ENCODE peak calls at places on chromosome 19, in four cellular contexts. T is H1, F is HCT116, L is HepG2. O is an unnamed sample.

GRCh38 chr19:10744222-10744847 is 26.5 kb downstream of the DNM2 start:
- DNase-seq in T (no peak), F (no peak), L (no peak), O (no peak)

GRCh38 chr19:1855040-1855827 is 7.0 kb upstream of the REXO1 start:
- DNase-seq in T (peak), F (peak), L (no peak), O (peak)

GRCh38 chr19:1063909-1064660 is 2.9 kb upstream of the ARHGAP45 start:
- DNase-seq in T (no peak), F (no peak), L (no peak), O (no peak)

GRCh38 chr19:17209126-17210036 is 5.8 kb upstream of the USE1 start:
- DNase-seq in T (peak), F (peak), L (no peak), O (peak)

GRCh38 chr19:8174706-8175105 is 25.3 kb upstream of the FBN3 start:
- DNase-seq in T (no peak), F (no peak), L (no peak), O (no peak)

GRCh38 chr19:16326401-16327130 is 1.9 kb downstream of the KLF2 start:
- DNase-seq in T (no peak), F (no peak), L (no peak), O (no peak)

GRCh38 chr19:41927810-41928192 is 448 bp downstream of the ERFL start:
- DNase-seq in T (no peak), F (no peak), L (no peak), O (no peak)

GRCh38 chr19:53365899-53366493 is 491 bp downstream of the ZNF525 start:
- DNase-seq in T (no peak), F (no peak), L (peak), O (no peak)

GRCh38 chr19:33260628-33261418 is 35.2 kb upstream of the SLC7A10 start:
- DNase-seq in T (no peak), F (no peak), L (no peak), O (no peak)

GRCh38 chr19:48513289-48514122 is 1.9 kb upstream of the LMTK3 start:
- DNase-seq in T (no peak), F (peak), L (peak), O (no peak)

GRCh38 chr19:55383279-55383788 is 758 bp downstream of the TMEM238 start:
- DNase-seq in T (no peak), F (no peak), L (no peak), O (no peak)

GRCh38 chr19:23943411-23943810 is 28.7 kb downstream of the ZNF726 start:
- DNase-seq in T (no peak), F (no peak), L (peak), O (no peak)

GRCh38 chr19:2547721-2548120 is 71.8 kb downstream of the GADD45B start:
- DNase-seq in T (no peak), F (no peak), L (no peak), O (no peak)

GRCh38 chr19:54805665-54806515 is 2.5 kb downstream of the KIR2DL4 start:
- DNase-seq in T (no peak), F (no peak), L (no peak), O (no peak)

GRCh38 chr19:54573330-54573872 is at the start of gene LILRA2:
- DNase-seq in T (no peak), F (no peak), L (no peak), O (no peak)

GRCh38 chr19:46621191-46622117 is 3.4 kb downstream of the PTGIR start:
- DNase-seq in T (no peak), F (no peak), L (no peak), O (no peak)

GRCh38 chr19:52171321-52172169 is at the start of gene ZNF836:
- DNase-seq in T (peak), F (no peak), L (peak), O (no peak)

GRCh38 chr19:28535352-28535775 is 677.6 kb downstream of the UQCRFS1 start:
- DNase-seq in T (no peak), F (no peak), L (no peak), O (no peak)

GRCh38 chr19:15758379-15758778 is 20.6 kb downstream of the OR10H3 start:
- DNase-seq in T (no peak), F (no peak), L (no peak), O (no peak)

GRCh38 chr19:45809643-45810159 is 5.4 kb downstream of the RSPH6A start:
- DNase-seq in T (no peak), F (no peak), L (no peak), O (no peak)

GRCh38 chr19:53158119-53158656 is 665 bp downstream of the ZNF347 start:
- DNase-seq in T (no peak), F (no peak), L (no peak), O (peak)

GRCh38 chr19:41799444-41800000 is 3.1 kb downstream of the CEACAM3 start:
- DNase-seq in T (no peak), F (no peak), L (peak), O (no peak)

GRCh38 chr19:43468354-43469159 is 3.1 kb upstream of the LYPD3 start:
- DNase-seq in T (no peak), F (no peak), L (no peak), O (no peak)

GRCh38 chr19:47227347-47228167 is 3.4 kb downstream of the BBC3 start:
- DNase-seq in T (peak), F (peak), L (peak), O (peak)

GRCh38 chr19:15427350-15427700 is 8.5 kb upstream of the AKAP8L start:
- DNase-seq in T (no peak), F (no peak), L (no peak), O (no peak)

GRCh38 chr19:33558846-33559245 is 37.3 kb upstream of the PEPD start:
- DNase-seq in T (no peak), F (no peak), L (no peak), O (no peak)

GRCh38 chr19:3575260-3575741 is 2.6 kb downstream of the HMG20B start:
- DNase-seq in T (no peak), F (no peak), L (peak), O (no peak)

GRCh38 chr19:18301718-18302111 is 20.3 kb upstream of the JUND start:
- DNase-seq in T (no peak), F (no peak), L (no peak), O (no peak)

GRCh38 chr19:18298601-18299000 is 17.2 kb upstream of the JUND start:
- DNase-seq in T (no peak), F (no peak), L (no peak), O (no peak)

GRCh38 chr19:18304194-18304495 is 18.7 kb downstream of the LSM4 start:
- DNase-seq in T (no peak), F (no peak), L (no peak), O (no peak)

GRCh38 chr19:18299654-18300053 is 18.2 kb upstream of the JUND start:
- DNase-seq in T (no peak), F (no peak), L (no peak), O (no peak)

DNA sequence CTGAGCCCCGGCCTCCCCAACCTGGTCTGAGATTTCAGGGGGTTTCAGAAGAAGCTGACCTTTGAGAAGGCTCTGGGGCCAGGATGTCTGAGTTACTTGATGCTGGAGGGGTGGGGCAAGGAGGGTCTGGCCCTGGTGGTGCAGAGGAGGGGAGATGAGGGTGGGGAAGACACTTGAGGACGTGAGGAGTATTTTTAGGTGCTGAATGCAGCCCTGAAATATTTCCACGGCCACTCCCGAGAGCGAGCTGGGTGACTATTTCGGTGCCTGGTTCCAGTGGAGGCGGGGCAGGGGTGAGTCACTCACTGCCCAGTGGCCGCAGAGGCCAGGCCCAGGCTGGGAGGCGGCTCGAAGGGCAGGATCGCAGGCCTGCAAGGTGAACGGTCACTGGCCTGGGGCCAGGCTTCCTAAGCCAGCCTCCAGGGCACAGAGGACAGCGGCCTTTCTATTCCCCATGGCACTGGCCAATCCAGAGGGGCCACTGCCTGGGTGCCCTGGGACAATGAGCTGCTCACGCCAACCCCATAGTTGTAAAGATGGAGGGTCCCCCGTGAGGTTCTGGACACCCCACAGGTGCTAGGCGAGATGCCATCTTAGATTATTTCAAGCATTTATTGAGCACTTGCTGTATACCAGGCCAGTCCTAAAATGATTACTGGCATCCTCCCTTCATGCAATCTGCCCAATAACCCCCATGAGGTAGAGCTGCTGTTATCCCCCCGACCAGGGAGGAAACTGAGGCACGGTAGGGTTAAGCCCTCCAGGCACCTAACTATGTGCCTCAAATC is 19.7 kb upstream of the JUND start:
- DNase-seq in T (no peak), F (no peak), L (no peak), O (no peak)
- H3K9ac ChIP-seq in T (no peak), F (peak), L (no peak), O (peak)

GRCh38 chr19:14056069-14056666 is 5.7 kb downstream of the PALM3 start:
- DNase-seq in T (no peak), F (no peak), L (no peak), O (no peak)
- TF ChIP-seq YY1 in T (no peak), F (no peak), L (no peak), O (no peak)

GRCh38 chr19:18659281-18660050 is 22.6 kb downstream of the KLHL26 start:
- DNase-seq in T (no peak), F (no peak), L (no peak), O (no peak)
- H3K9ac ChIP-seq in T (no peak), F (peak), L (no peak), O (no peak)

DNA sequence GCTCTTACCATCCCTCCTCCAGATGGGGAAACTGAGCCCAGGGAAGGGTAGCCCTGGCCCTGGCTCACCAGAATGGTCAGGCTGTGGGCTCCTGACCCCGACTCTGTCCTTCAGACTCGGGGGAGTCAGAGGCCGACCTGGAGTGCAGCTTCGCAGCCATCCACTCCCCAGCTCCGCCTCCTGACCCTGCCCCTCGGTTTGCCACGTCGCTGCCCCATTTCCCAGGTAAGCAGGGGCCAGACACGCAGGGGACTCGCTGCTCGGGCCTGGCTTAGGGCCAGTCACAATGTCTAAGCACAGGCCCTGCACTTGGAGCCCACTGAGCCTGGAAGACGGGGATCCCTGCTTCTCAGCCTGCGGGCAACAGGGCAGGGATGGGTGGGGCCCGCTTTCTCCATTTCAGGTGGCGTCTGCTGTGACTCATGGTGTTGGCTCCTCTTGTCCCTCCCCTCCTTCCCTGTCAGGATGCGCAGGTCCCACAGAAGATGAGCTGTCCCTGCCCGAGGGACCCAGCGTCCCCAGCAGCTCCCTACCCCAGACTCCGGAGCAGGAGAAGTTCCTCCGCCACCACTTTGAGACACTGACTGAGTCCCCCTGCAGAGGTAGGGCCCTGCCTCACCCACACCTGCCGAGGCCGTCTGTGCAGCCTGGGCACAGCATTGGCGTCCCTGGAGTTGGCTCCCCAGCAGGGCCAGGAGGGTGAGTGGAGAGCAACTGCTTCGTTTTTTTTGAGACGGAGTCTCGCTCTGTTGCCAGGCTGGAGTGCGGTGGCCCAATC is 9.2 kb upstream of the OVOL3 start:
- DNase-seq in T (no peak), F (no peak), L (no peak), O (no peak)
- TF ChIP-seq YY1 in T (no peak), F (no peak), L (no peak), O (no peak)